ENCODE peak calls at places on chromosomes 12 and 14, in nine cellular contexts. A, H, N, Q, M, T, O, Y and Z are unnamed samples.

GRCh38 chr12:4164591-4165558 is 108.7 kb upstream of the CCND2 start:
- DNase-seq in T (peak; percentile 79), A (peak; percentile 34), Q (peak; percentile 49), M (peak; percentile 59), Y (peak; percentile 45), O (no peak), N (peak; percentile 73), H (peak; percentile 88), Z (no peak)

GRCh38 chr12:15581006-15581405 is 208.2 kb downstream of the EPS8 start:
- DNase-seq in M (peak; percentile 44), N (peak; percentile 83), A (no peak), O (no peak), Q (peak; percentile 34), T (no peak), H (no peak), Y (no peak), Z (no peak)

GRCh38 chr12:39622306-39622705 is 2.7 kb upstream of the ABCD2 start:
- DNase-seq in Q (no peak), T (no peak), O (no peak), A (no peak), Y (no peak), M (no peak), H (no peak), N (no peak), Z (no peak)

GRCh38 chr12:110100315-110100970 is 23.7 kb upstream of the IFT81 start:
- DNase-seq in O (no peak), A (no peak), M (peak; percentile 88), T (no peak), Y (peak; percentile 51), Q (peak; percentile 68), N (peak; percentile 88), H (no peak), Z (no peak)

GRCh38 chr14:43579743-43580142 is 927.3 kb downstream of the FSCB start:
- DNase-seq in T (no peak), Y (no peak), Q (no peak), N (no peak), O (no peak), A (no peak), M (no peak), H (no peak), Z (no peak)

GRCh38 chr14:103122578-103123127 is 608 bp upstream of the TNFAIP2 start:
- DNase-seq in Q (no peak), Y (no peak), A (no peak), O (no peak), H (peak; percentile 87), M (no peak), T (no peak), N (no peak), Z (no peak)

GRCh38 chr12:109549613-109550309 is 23.5 kb downstream of the MMAB start:
- DNase-seq in Q (no peak), M (no peak), T (no peak), A (no peak), N (no peak), O (no peak), Y (no peak), H (no peak), Z (no peak)

GRCh38 chr12:56775638-56776037 is 12.5 kb downstream of the HSD17B6 start:
- DNase-seq in O (no peak), A (no peak), T (no peak), N (no peak), M (no peak), H (no peak), Y (no peak), Q (peak; percentile 31), Z (no peak)

GRCh38 chr14:96267916-96268315 is 11.9 kb downstream of the BDKRB1 start:
- DNase-seq in T (no peak), M (no peak), O (no peak), H (no peak), Y (no peak), A (no peak), N (no peak), Q (no peak), Z (no peak)

GRCh38 chr12:64618953-64619590 is 8.8 kb downstream of the RASSF3 start:
- DNase-seq in N (peak; percentile 76), H (no peak), T (no peak), O (no peak), Y (no peak), Q (peak; percentile 80), A (no peak), M (peak; percentile 80), Z (peak; percentile 37)

GRCh38 chr12:3661028-3661427 is 91.9 kb downstream of the CRACR2A start:
- DNase-seq in M (no peak), N (no peak), Y (no peak), O (no peak), H (no peak), T (no peak), A (no peak), Q (no peak), Z (no peak)

GRCh38 chr12:93939641-93940040 is 208.7 kb upstream of the PLXNC1 start:
- DNase-seq in T (no peak), M (no peak), A (no peak), N (no peak), H (no peak), Q (peak; percentile 46), Y (no peak), O (no peak), Z (no peak)

GRCh38 chr12:53381739-53382630 is 2.0 kb downstream of the SP1 start:
- DNase-seq in O (no peak), Q (peak; percentile 80), N (peak; percentile 67), M (peak; percentile 80), T (peak; percentile 77), H (peak; percentile 87), A (no peak), Y (peak; percentile 34), Z (no peak)

GRCh38 chr12:32501835-32502333 is 102.5 kb downstream of the FGD4 start:
- DNase-seq in N (peak; percentile 92), M (peak; percentile 91), Y (no peak), Q (peak; percentile 82), H (no peak), T (no peak), O (no peak), A (no peak), Z (peak; percentile 39)

GRCh38 chr12:84497819-84498218 is 414.8 kb downstream of the SLC6A15 start:
- DNase-seq in M (peak; percentile 28), O (no peak), H (no peak), T (no peak), Y (no peak), A (no peak), Q (no peak), N (peak; percentile 67), Z (no peak)

GRCh38 chr12:130440411-130441080 is 102.9 kb downstream of the PIWIL1 start:
- DNase-seq in N (no peak), A (no peak), Q (no peak), H (peak; percentile 31), O (no peak), M (no peak), Y (no peak), T (peak; percentile 30), Z (no peak)

GRCh38 chr12:116697305-116698130 is 40.4 kb downstream of the SPRING1 start:
- DNase-seq in N (no peak), O (no peak), H (no peak), T (no peak), A (no peak), Y (no peak), M (no peak), Q (no peak), Z (no peak)
- TF ChIP-seq CTCF in N (peak; percentile 33), O (peak; percentile 21), H (no peak), T (no peak), A (peak; percentile 40), Y (no peak), M (peak; percentile 28), Q (peak; percentile 41), Z (peak; percentile 41)

DNA sequence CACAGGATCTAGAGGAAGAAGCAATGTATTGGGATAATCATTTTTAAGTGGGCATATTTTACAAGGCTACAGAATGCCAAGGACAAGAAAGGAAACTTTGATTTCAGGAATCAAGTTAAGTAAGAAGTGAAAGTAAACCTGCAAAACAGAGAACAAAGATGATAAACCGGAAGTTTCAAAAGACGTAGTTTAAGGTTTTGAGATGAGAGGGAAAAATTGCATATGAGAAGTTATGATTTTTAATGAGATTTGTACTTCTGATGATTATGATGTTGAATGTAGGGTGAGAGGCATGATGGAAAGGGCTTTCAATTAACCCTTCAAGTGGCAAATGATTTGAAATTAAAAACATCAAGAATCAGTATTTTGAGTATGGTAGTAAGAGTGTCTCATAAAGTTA is 134.9 kb downstream of the CAPZA3 start:
- DNase-seq in H (no peak), T (no peak), O (no peak), Q (no peak), N (no peak), M (no peak), Y (no peak), A (no peak), Z (no peak)
- H3K4me3 ChIP-seq in H (no peak overlapping the region), T (no peak overlapping the region), O (no peak overlapping the region), Q (no peak overlapping the region), N (no peak overlapping the region), M (no peak overlapping the region), Y (no peak overlapping the region), A (no peak overlapping the region), Z (no peak overlapping the region)

GRCh38 chr12:69595689-69596088 is 10.4 kb downstream of the CCT2 start:
- DNase-seq in Y (no peak), N (no peak), O (no peak), Q (no peak), A (no peak), H (no peak), M (no peak), T (no peak), Z (no peak)
- TF ChIP-seq CTCF in Y (no peak), N (no peak), O (no peak), Q (no peak), A (no peak), H (no peak), M (peak; percentile 0), T (peak; percentile 21), Z (no peak)

GRCh38 chr12:65824314-65824563 is at the start of gene HMGA2:
- DNase-seq in H (no peak), T (no peak), M (peak; percentile 81), O (no peak), Q (peak; percentile 72), N (peak; percentile 80), Y (no peak), A (no peak), Z (peak; percentile 50)
- H3K4me3 ChIP-seq in H (peak within 1 kb of the TSS; percentile 62), T (peak within 1 kb of the TSS; percentile 53), M (peak within 1 kb of the TSS; percentile 82), O (peak within 1 kb of the TSS; percentile 57), Q (peak within 1 kb of the TSS; percentile 84), N (peak within 1 kb of the TSS; percentile 85), Y (peak within 1 kb of the TSS; percentile 54), A (peak within 1 kb of the TSS; percentile 77), Z (peak within 1 kb of the TSS; percentile 66)

GRCh38 chr12:24268663-24269186 is 319.3 kb upstream of the SOX5 start:
- DNase-seq in H (no peak), M (peak; percentile 0), N (no peak), O (no peak), Y (no peak), Q (no peak), T (no peak), A (no peak), Z (no peak)
- TF ChIP-seq CTCF in H (no peak), M (no peak), N (peak; percentile 20), O (no peak), Y (no peak), Q (no peak), T (peak; percentile 10), A (no peak), Z (no peak)